ENCODE peak calls at places on chromosomes 12 and 14, in nine cellular contexts. One of them, this sample, is unnamed.

GRCh38 chr12:131076791-131077747 is 123.4 kb downstream of the ADGRD1 start:
- DNase-seq in H9: peak
- DNase-seq in bronchial epithelial cell: no peak
- DNase-seq in tibial artery: peak
- DNase-seq in neural crest cell: no peak
- DNase-seq in AG09309: no peak
- DNase-seq in mammary epithelial cell: no peak
- DNase-seq in HTR-8/SVneo: no peak
- DNase-seq in ACHN: no peak
- DNase-seq in this sample: no peak

GRCh38 chr14:75040497-75040896 is 10.8 kb downstream of the MLH3 start:
- DNase-seq in H9: no peak
- DNase-seq in bronchial epithelial cell: no peak
- DNase-seq in tibial artery: no peak
- DNase-seq in neural crest cell: no peak
- DNase-seq in AG09309: no peak
- DNase-seq in mammary epithelial cell: no peak
- DNase-seq in HTR-8/SVneo: no peak
- DNase-seq in ACHN: no peak
- DNase-seq in this sample: no peak

GRCh38 chr12:1003600-1004271 is 12.7 kb downstream of the ERC1 start:
- DNase-seq in H9: no peak
- DNase-seq in bronchial epithelial cell: no peak
- DNase-seq in tibial artery: no peak
- DNase-seq in neural crest cell: no peak
- DNase-seq in AG09309: no peak
- DNase-seq in mammary epithelial cell: no peak
- DNase-seq in HTR-8/SVneo: no peak
- DNase-seq in ACHN: no peak
- DNase-seq in this sample: no peak

GRCh38 chr12:107318804-107319535 is 225.6 kb upstream of the CRY1 start:
- DNase-seq in H9: peak
- DNase-seq in bronchial epithelial cell: peak
- DNase-seq in tibial artery: no peak
- DNase-seq in neural crest cell: peak
- DNase-seq in AG09309: no peak
- DNase-seq in mammary epithelial cell: peak
- DNase-seq in HTR-8/SVneo: no peak
- DNase-seq in ACHN: peak
- DNase-seq in this sample: no peak

GRCh38 chr12:53325539-53326061 is 4.2 kb upstream of the AAAS start:
- DNase-seq in H9: peak
- DNase-seq in bronchial epithelial cell: no peak
- DNase-seq in tibial artery: peak
- DNase-seq in neural crest cell: peak
- DNase-seq in AG09309: no peak
- DNase-seq in mammary epithelial cell: no peak
- DNase-seq in HTR-8/SVneo: no peak
- DNase-seq in ACHN: peak
- DNase-seq in this sample: no peak

GRCh38 chr14:89750206-89750867 is 204.2 kb downstream of the EFCAB11 start:
- DNase-seq in H9: no peak
- DNase-seq in bronchial epithelial cell: no peak
- DNase-seq in tibial artery: no peak
- DNase-seq in neural crest cell: no peak
- DNase-seq in AG09309: no peak
- DNase-seq in mammary epithelial cell: no peak
- DNase-seq in HTR-8/SVneo: no peak
- DNase-seq in ACHN: no peak
- DNase-seq in this sample: no peak

GRCh38 chr12:11631288-11631687 is 18.2 kb upstream of the ETV6 start:
- DNase-seq in H9: no peak
- DNase-seq in bronchial epithelial cell: no peak
- DNase-seq in tibial artery: no peak
- DNase-seq in neural crest cell: no peak
- DNase-seq in AG09309: no peak
- DNase-seq in mammary epithelial cell: no peak
- DNase-seq in HTR-8/SVneo: no peak
- DNase-seq in ACHN: no peak
- DNase-seq in this sample: no peak

GRCh38 chr14:99175331-99176155 is 96.5 kb downstream of the BCL11B start:
- DNase-seq in H9: peak
- DNase-seq in bronchial epithelial cell: no peak
- DNase-seq in tibial artery: no peak
- DNase-seq in neural crest cell: no peak
- DNase-seq in AG09309: no peak
- DNase-seq in mammary epithelial cell: no peak
- DNase-seq in HTR-8/SVneo: no peak
- DNase-seq in ACHN: no peak
- DNase-seq in this sample: no peak

GRCh38 chr12:71356569-71356968 is 83.0 kb upstream of the LGR5 start:
- DNase-seq in H9: no peak
- DNase-seq in bronchial epithelial cell: no peak
- DNase-seq in tibial artery: no peak
- DNase-seq in neural crest cell: no peak
- DNase-seq in AG09309: no peak
- DNase-seq in mammary epithelial cell: peak
- DNase-seq in HTR-8/SVneo: no peak
- DNase-seq in ACHN: no peak
- DNase-seq in this sample: no peak

GRCh38 chr14:64440494-64440893 is 24.8 kb upstream of the AKAP5 start:
- DNase-seq in H9: no peak
- DNase-seq in bronchial epithelial cell: no peak
- DNase-seq in tibial artery: no peak
- DNase-seq in neural crest cell: no peak
- DNase-seq in AG09309: peak
- DNase-seq in mammary epithelial cell: no peak
- DNase-seq in HTR-8/SVneo: no peak
- DNase-seq in ACHN: no peak
- DNase-seq in this sample: no peak

GRCh38 chr12:55703976-55704761 is 3.5 kb downstream of the ITGA7 start:
- DNase-seq in H9: no peak
- DNase-seq in bronchial epithelial cell: no peak
- DNase-seq in tibial artery: peak
- DNase-seq in neural crest cell: no peak
- DNase-seq in AG09309: no peak
- DNase-seq in mammary epithelial cell: no peak
- DNase-seq in HTR-8/SVneo: no peak
- DNase-seq in ACHN: no peak
- DNase-seq in this sample: no peak

GRCh38 chr12:121939190-121939589 is 20.8 kb downstream of the CFAP251 start:
- DNase-seq in H9: no peak
- DNase-seq in bronchial epithelial cell: peak
- DNase-seq in tibial artery: no peak
- DNase-seq in neural crest cell: no peak
- DNase-seq in AG09309: no peak
- DNase-seq in mammary epithelial cell: peak
- DNase-seq in HTR-8/SVneo: no peak
- DNase-seq in ACHN: no peak
- DNase-seq in this sample: no peak

GRCh38 chr12:46771268-46771837 is 54.4 kb downstream of the SLC38A4 start:
- DNase-seq in H9: no peak
- DNase-seq in bronchial epithelial cell: no peak
- DNase-seq in tibial artery: no peak
- DNase-seq in neural crest cell: no peak
- DNase-seq in AG09309: no peak
- DNase-seq in mammary epithelial cell: no peak
- DNase-seq in HTR-8/SVneo: no peak
- DNase-seq in ACHN: no peak
- DNase-seq in this sample: peak

GRCh38 chr14:75661499-75661814 is 411 bp downstream of the TTLL5 start:
- DNase-seq in H9: no peak
- DNase-seq in bronchial epithelial cell: no peak
- DNase-seq in tibial artery: no peak
- DNase-seq in neural crest cell: no peak
- DNase-seq in AG09309: no peak
- DNase-seq in mammary epithelial cell: no peak
- DNase-seq in HTR-8/SVneo: no peak
- DNase-seq in ACHN: no peak
- DNase-seq in this sample: peak

GRCh38 chr12:105748806-105749600 is 389.8 kb downstream of the NUAK1 start:
- DNase-seq in H9: no peak
- DNase-seq in bronchial epithelial cell: peak
- DNase-seq in tibial artery: peak
- DNase-seq in neural crest cell: no peak
- DNase-seq in AG09309: no peak
- DNase-seq in mammary epithelial cell: peak
- DNase-seq in HTR-8/SVneo: no peak
- DNase-seq in ACHN: no peak
- DNase-seq in this sample: peak

GRCh38 chr14:35963209-35963608 is 137.1 kb downstream of the BRMS1L start:
- DNase-seq in H9: no peak
- DNase-seq in bronchial epithelial cell: peak
- DNase-seq in tibial artery: no peak
- DNase-seq in neural crest cell: no peak
- DNase-seq in AG09309: no peak
- DNase-seq in mammary epithelial cell: no peak
- DNase-seq in HTR-8/SVneo: no peak
- DNase-seq in ACHN: peak
- DNase-seq in this sample: peak

GRCh38 chr12:123085730-123086487 is 65.0 kb downstream of the PITPNM2 start:
- DNase-seq in H9: no peak
- DNase-seq in bronchial epithelial cell: peak
- DNase-seq in tibial artery: no peak
- DNase-seq in neural crest cell: no peak
- DNase-seq in AG09309: no peak
- DNase-seq in mammary epithelial cell: peak
- DNase-seq in HTR-8/SVneo: peak
- DNase-seq in ACHN: peak
- DNase-seq in this sample: peak

GRCh38 chr14:37591311-37591940 is 3.6 kb downstream of the FOXA1 start:
- DNase-seq in H9: peak
- DNase-seq in bronchial epithelial cell: peak
- DNase-seq in tibial artery: no peak
- DNase-seq in neural crest cell: no peak
- DNase-seq in AG09309: no peak
- DNase-seq in mammary epithelial cell: no peak
- DNase-seq in HTR-8/SVneo: no peak
- DNase-seq in ACHN: no peak
- DNase-seq in this sample: no peak

GRCh38 chr14:32633214-32633864 is 304.2 kb downstream of the AKAP6 start:
- DNase-seq in H9: no peak
- DNase-seq in bronchial epithelial cell: no peak
- DNase-seq in tibial artery: no peak
- DNase-seq in neural crest cell: no peak
- DNase-seq in AG09309: no peak
- DNase-seq in mammary epithelial cell: no peak
- DNase-seq in HTR-8/SVneo: no peak
- DNase-seq in ACHN: no peak
- DNase-seq in this sample: no peak

GRCh38 chr14:93035917-93036651 is 79.6 kb downstream of the ITPK1 start:
- DNase-seq in H9: no peak
- DNase-seq in bronchial epithelial cell: no peak
- DNase-seq in tibial artery: no peak
- DNase-seq in neural crest cell: peak
- DNase-seq in AG09309: no peak
- DNase-seq in mammary epithelial cell: peak
- DNase-seq in HTR-8/SVneo: peak
- DNase-seq in ACHN: peak
- DNase-seq in this sample: no peak

GRCh38 chr12:10366875-10367274 is 23.0 kb downstream of the KLRK1 start:
- DNase-seq in H9: no peak
- DNase-seq in bronchial epithelial cell: peak
- DNase-seq in tibial artery: no peak
- DNase-seq in neural crest cell: no peak
- DNase-seq in AG09309: no peak
- DNase-seq in mammary epithelial cell: peak
- DNase-seq in HTR-8/SVneo: no peak
- DNase-seq in ACHN: peak
- DNase-seq in this sample: peak

GRCh38 chr14:42424501-42424900 is 817.8 kb downstream of the LRFN5 start:
- DNase-seq in H9: no peak
- DNase-seq in bronchial epithelial cell: peak
- DNase-seq in tibial artery: no peak
- DNase-seq in neural crest cell: no peak
- DNase-seq in AG09309: no peak
- DNase-seq in mammary epithelial cell: no peak
- DNase-seq in HTR-8/SVneo: no peak
- DNase-seq in ACHN: no peak
- DNase-seq in this sample: no peak

GRCh38 chr14:106790189-106791036 is 1264.0 kb downstream of the TMEM121 start:
- DNase-seq in H9: no peak
- DNase-seq in bronchial epithelial cell: no peak
- DNase-seq in tibial artery: no peak
- DNase-seq in neural crest cell: no peak
- DNase-seq in AG09309: no peak
- DNase-seq in mammary epithelial cell: peak
- DNase-seq in HTR-8/SVneo: no peak
- DNase-seq in ACHN: peak
- DNase-seq in this sample: peak

GRCh38 chr12:53427905-53428594 is 4.4 kb downstream of the AMHR2 start:
- DNase-seq in H9: no peak
- DNase-seq in bronchial epithelial cell: peak
- DNase-seq in tibial artery: no peak
- DNase-seq in neural crest cell: no peak
- DNase-seq in AG09309: peak
- DNase-seq in mammary epithelial cell: peak
- DNase-seq in HTR-8/SVneo: peak
- DNase-seq in ACHN: peak
- DNase-seq in this sample: peak

GRCh38 chr14:60188115-60188514 is 22.9 kb upstream of the DHRS7 start:
- DNase-seq in H9: no peak
- DNase-seq in bronchial epithelial cell: no peak
- DNase-seq in tibial artery: no peak
- DNase-seq in neural crest cell: no peak
- DNase-seq in AG09309: no peak
- DNase-seq in mammary epithelial cell: no peak
- DNase-seq in HTR-8/SVneo: no peak
- DNase-seq in ACHN: no peak
- DNase-seq in this sample: no peak

GRCh38 chr12:49698619-49699545 is 8.3 kb downstream of the FMNL3 start:
- DNase-seq in H9: peak
- DNase-seq in bronchial epithelial cell: peak
- DNase-seq in tibial artery: peak
- DNase-seq in neural crest cell: no peak
- DNase-seq in AG09309: no peak
- DNase-seq in mammary epithelial cell: peak
- DNase-seq in HTR-8/SVneo: peak
- DNase-seq in ACHN: peak
- DNase-seq in this sample: peak

GRCh38 chr14:68962681-68963080 is 16.4 kb downstream of the ACTN1 start:
- DNase-seq in H9: no peak
- DNase-seq in bronchial epithelial cell: no peak
- DNase-seq in tibial artery: no peak
- DNase-seq in neural crest cell: no peak
- DNase-seq in AG09309: no peak
- DNase-seq in mammary epithelial cell: no peak
- DNase-seq in HTR-8/SVneo: no peak
- DNase-seq in ACHN: no peak
- DNase-seq in this sample: no peak

GRCh38 chr12:99984271-99985128 is at the start of gene ANKS1B:
- DNase-seq in H9: peak
- DNase-seq in bronchial epithelial cell: no peak
- DNase-seq in tibial artery: peak
- DNase-seq in neural crest cell: peak
- DNase-seq in AG09309: no peak
- DNase-seq in mammary epithelial cell: peak
- DNase-seq in HTR-8/SVneo: peak
- DNase-seq in ACHN: peak
- DNase-seq in this sample: peak

GRCh38 chr12:49548822-49549648 is 10.2 kb downstream of the KCNH3 start:
- DNase-seq in H9: peak
- DNase-seq in bronchial epithelial cell: no peak
- DNase-seq in tibial artery: no peak
- DNase-seq in neural crest cell: no peak
- DNase-seq in AG09309: no peak
- DNase-seq in mammary epithelial cell: no peak
- DNase-seq in HTR-8/SVneo: no peak
- DNase-seq in ACHN: no peak
- DNase-seq in this sample: no peak

GRCh38 chr12:68487721-68488309 is 122.9 kb upstream of the RAP1B start:
- DNase-seq in H9: peak
- DNase-seq in bronchial epithelial cell: no peak
- DNase-seq in tibial artery: no peak
- DNase-seq in neural crest cell: no peak
- DNase-seq in AG09309: no peak
- DNase-seq in mammary epithelial cell: no peak
- DNase-seq in HTR-8/SVneo: no peak
- DNase-seq in ACHN: no peak
- DNase-seq in this sample: no peak

GRCh38 chr12:56082382-56082781 is 2.4 kb downstream of the ERBB3 start:
- DNase-seq in H9: no peak
- DNase-seq in bronchial epithelial cell: no peak
- DNase-seq in tibial artery: no peak
- DNase-seq in neural crest cell: peak
- DNase-seq in AG09309: no peak
- DNase-seq in mammary epithelial cell: no peak
- DNase-seq in HTR-8/SVneo: no peak
- DNase-seq in ACHN: no peak
- DNase-seq in this sample: no peak